ENCODE peak calls at places on chromosomes 7 and 10, in eight cellular contexts. N, C, Z, Y, X, U, F and H are unnamed samples.

GRCh38 chr10:63628526-63629362 is 107.5 kb downstream of the REEP3 start:
- DNase-seq in Z (peak; percentile 46), C (no peak), U (peak; percentile 77), F (peak; percentile 63), X (peak; percentile 38), N (no peak), Y (peak; percentile 87), H (peak; percentile 65)

GRCh38 chr7:40922316-40922670 is 780.6 kb downstream of the INHBA start:
- DNase-seq in U (no peak), F (peak; percentile 97), N (peak; percentile 73), X (no peak), C (no peak), Z (peak; percentile 84), Y (no peak), H (peak; percentile 100)

GRCh38 chr7:802500-803242 is 29.6 kb upstream of the SUN1 start:
- DNase-seq in Y (no peak), Z (no peak), F (no peak), N (no peak), U (no peak), X (no peak), C (no peak), H (no peak)

GRCh38 chr10:101136007-101136707 is 5.1 kb downstream of the TLX1 start:
- DNase-seq in C (no peak), X (peak; percentile 70), N (no peak), U (no peak), Y (no peak), F (no peak), Z (peak; percentile 13), H (no peak)

GRCh38 chr10:69576334-69577011 is 3.3 kb upstream of the NEUROG3 start:
- DNase-seq in F (peak; percentile 24), Z (no peak), X (no peak), Y (no peak), C (no peak), N (no peak), U (no peak), H (peak; percentile 16)

GRCh38 chr10:48398261-48398660 is 91.8 kb downstream of the MAPK8 start:
- DNase-seq in Z (no peak), U (no peak), Y (no peak), C (no peak), X (no peak), N (no peak), F (no peak), H (no peak)

GRCh38 chr7:121798896-121799295 is 74.1 kb upstream of the PTPRZ1 start:
- DNase-seq in N (no peak), C (peak; percentile 75), X (peak; percentile 21), U (peak; percentile 56), Y (no peak), F (no peak), Z (peak; percentile 45), H (peak; percentile 77)

GRCh38 chr7:141737118-141737835 is 881 bp upstream of the SSBP1 start:
- DNase-seq in C (no peak), F (peak; percentile 16), Y (no peak), N (no peak), Z (peak; percentile 3), X (no peak), U (peak; percentile 42), H (peak; percentile 63)

GRCh38 chr10:6586501-6586900 is 6.4 kb upstream of the PRKCQ start:
- DNase-seq in Y (no peak), C (no peak), X (no peak), Z (no peak), N (no peak), F (no peak), U (no peak), H (no peak)

GRCh38 chr7:143434660-143435059 is 8.6 kb upstream of the TAS2R60 start:
- DNase-seq in Y (no peak), C (no peak), Z (peak; percentile 6), U (no peak), X (no peak), N (peak; percentile 41), F (peak; percentile 93), H (peak; percentile 94)

GRCh38 chr10:47240173-47240572 is 59.8 kb upstream of the GDF10 start:
- DNase-seq in C (no peak), Y (no peak), N (no peak), Z (no peak), U (no peak), X (no peak), F (no peak), H (no peak)

GRCh38 chr10:61951144-61951483 is 49.6 kb downstream of the ARID5B start:
- DNase-seq in N (no peak), X (no peak), U (no peak), Z (no peak), F (no peak), C (no peak), Y (no peak), H (no peak)

GRCh38 chr10:75598998-75599397 is 167.6 kb downstream of the LRMDA start:
- DNase-seq in C (no peak), Y (no peak), N (no peak), X (no peak), Z (no peak), F (no peak), U (no peak), H (no peak)

GRCh38 chr10:68088744-68089143 is 13.7 kb upstream of the HERC4 start:
- DNase-seq in N (peak; percentile 87), U (no peak), F (no peak), X (no peak), Z (peak; percentile 83), Y (no peak), C (no peak), H (no peak)

GRCh38 chr7:100804681-100805431 is 22.5 kb downstream of the EPHB4 start:
- DNase-seq in U (no peak), X (peak; percentile 41), N (no peak), Z (no peak), C (no peak), F (no peak), Y (no peak), H (no peak)

GRCh38 chr7:84060760-84061261 is 133.8 kb downstream of the SEMA3A start:
- DNase-seq in N (peak; percentile 55), U (no peak), Z (peak; percentile 81), F (peak; percentile 25), X (no peak), Y (no peak), C (no peak), H (peak; percentile 67)

GRCh38 chr10:50219646-50220045 is 31.7 kb downstream of the ASAH2 start:
- DNase-seq in F (no peak), N (no peak), Z (no peak), C (no peak), Y (no peak), U (no peak), X (no peak), H (no peak)

GRCh38 chr7:134016223-134016941 is 110.8 kb upstream of the LRGUK start:
- DNase-seq in Y (no peak), F (peak; percentile 42), X (peak; percentile 24), Z (peak; percentile 20), C (no peak), N (peak; percentile 39), U (no peak), H (peak; percentile 45)

GRCh38 chr7:1029637-1030443 is 14.5 kb upstream of the GPR146 start:
- DNase-seq in X (peak; percentile 75), Y (no peak), F (no peak), C (no peak), U (no peak), N (no peak), Z (no peak), H (no peak)

GRCh38 chr7:1758417-1758858 is 88.4 kb downstream of the ELFN1 start:
- DNase-seq in U (peak; percentile 38), Z (peak; percentile 37), X (peak; percentile 87), Y (peak; percentile 63), N (peak; percentile 25), C (no peak), F (peak; percentile 53), H (peak; percentile 8)

GRCh38 chr7:46233585-46234329 is 312.7 kb upstream of the IGFBP3 start:
- DNase-seq in F (peak; percentile 19), N (no peak), U (no peak), Z (peak; percentile 53), Y (no peak), C (no peak), X (no peak), H (no peak)

GRCh38 chr10:64648915-64649314 is 1127.7 kb downstream of the REEP3 start:
- DNase-seq in X (peak; percentile 17), Y (no peak), C (no peak), F (no peak), U (peak; percentile 32), Z (no peak), N (no peak), H (peak; percentile 1)

GRCh38 chr7:25786958-25787730 is 364.9 kb upstream of the NFE2L3 start:
- DNase-seq in U (no peak), Z (no peak), Y (no peak), N (no peak), C (no peak), F (no peak), X (no peak), H (no peak)

GRCh38 chr10:118595064-118595420 is 406 bp downstream of the PRLHR start:
- DNase-seq in Z (no peak), C (no peak), F (no peak), N (no peak), Y (no peak), U (no peak), X (peak; percentile 60), H (no peak)
- H3K4me3 ChIP-seq in Z (no peak overlapping the region), C (no peak overlapping the region), F (no peak overlapping the region), N (no peak overlapping the region), Y (no peak overlapping the region), U (no peak overlapping the region), X (peak overlapping the region; percentile 49), H (no peak overlapping the region)

GRCh38 chr10:30701471-30702173 is 72.1 kb upstream of the LYZL2 start:
- DNase-seq in F (peak; percentile 72), N (peak; percentile 75), C (peak; percentile 62), X (no peak), Z (peak; percentile 78), U (peak; percentile 90), Y (no peak), H (peak; percentile 31)

GRCh38 chr10:30705086-30705624 is 75.6 kb upstream of the LYZL2 start:
- DNase-seq in U (peak; percentile 88), F (no peak), X (no peak), Z (no peak), N (no peak), C (no peak), Y (no peak), H (no peak)

GRCh38 chr10:30702860-30703259 is 73.3 kb upstream of the LYZL2 start:
- DNase-seq in N (no peak), U (no peak), X (no peak), F (no peak), Z (no peak), Y (no peak), C (no peak), H (no peak)

GRCh38 chr10:30705625-30706149 is 76.1 kb upstream of the LYZL2 start:
- DNase-seq in N (no peak), U (peak; percentile 57), Z (no peak), F (no peak), X (peak; percentile 39), C (no peak), Y (no peak), H (no peak)

GRCh38 chr10:30704016-30704600 is 74.6 kb upstream of the LYZL2 start:
- DNase-seq in Y (no peak), U (peak; percentile 51), Z (no peak), F (no peak), N (no peak), X (no peak), C (no peak), H (no peak)
- H3K4me3 ChIP-seq in Y (no peak overlapping the region), U (peak overlapping the region; percentile 70), Z (no peak overlapping the region), F (no peak overlapping the region), N (no peak overlapping the region), X (no peak overlapping the region), C (no peak overlapping the region), H (no peak overlapping the region)

GRCh38 chr10:89252225-89252585 is 630 bp upstream of the LIPA start:
- DNase-seq in X (no peak), N (no peak), U (no peak), F (no peak), Y (no peak), Z (no peak), C (no peak), H (no peak)
- H3K4me3 ChIP-seq in X (no peak overlapping the region), N (peak overlapping the region; percentile 3), U (no peak overlapping the region), F (peak overlapping the region; percentile 92), Y (peak overlapping the region; percentile 95), Z (no peak overlapping the region), C (peak overlapping the region; percentile 96), H (peak overlapping the region; percentile 74)

GRCh38 chr7:44603208-44603607 is 3.2 kb upstream of the OGDH start:
- DNase-seq in N (no peak), U (no peak), C (no peak), F (no peak), X (no peak), Z (no peak), Y (no peak), H (no peak)
- H3K4me3 ChIP-seq in N (no peak overlapping the region), U (no peak overlapping the region), C (no peak overlapping the region), F (no peak overlapping the region), X (no peak overlapping the region), Z (no peak overlapping the region), Y (no peak overlapping the region), H (no peak overlapping the region)